ENCODE peak calls at places on chromosomes 7 and 10, in nine cellular contexts. B is mucosa of descending colon, M is sigmoid colon, I is tibial nerve, L is lower lobe of right lung, K is upper lobe of right lung, N is spleen, J is fibroblast of lung, S is heart right ventricle. E is an unnamed sample.

GRCh38 chr7:159281573-159281972 is 136.9 kb upstream of the VIPR2 start:
- DNase-seq in B (no peak), M (no peak), I (no peak), L (no peak), K (no peak), N (no peak), J (no peak), S (no peak), E (no peak)

GRCh38 chr7:106584914-106585759 is 75.8 kb downstream of the CCDC71L start:
- DNase-seq in B (no peak), M (no peak), I (no peak), L (no peak), K (no peak), N (no peak), J (no peak), S (no peak), E (no peak)

GRCh38 chr7:157712666-157713235 is 375.9 kb downstream of the DNAJB6 start:
- DNase-seq in B (no peak), M (peak; percentile 26), I (no peak), L (peak; percentile 32), K (no peak), N (peak; percentile 38), J (no peak), S (no peak), E (no peak)

GRCh38 chr7:24795407-24795767 is 38.1 kb upstream of the GSDME start:
- DNase-seq in B (no peak), M (no peak), I (no peak), L (no peak), K (no peak), N (no peak), J (no peak), S (no peak), E (no peak)

GRCh38 chr7:47638679-47639306 is 56.9 kb upstream of the TNS3 start:
- DNase-seq in B (peak; percentile 76), M (peak; percentile 94), I (peak; percentile 35), L (no peak), K (no peak), N (no peak), J (peak; percentile 79), S (no peak), E (peak; percentile 64)

GRCh38 chr7:133575726-133576125 is 322.8 kb downstream of the EXOC4 start:
- DNase-seq in B (no peak), M (no peak), I (no peak), L (no peak), K (no peak), N (no peak), J (peak; percentile 12), S (no peak), E (no peak)

GRCh38 chr10:31586708-31587107 is 267.7 kb downstream of the ZEB1 start:
- DNase-seq in B (peak; percentile 30), M (peak; percentile 70), I (no peak), L (peak; percentile 55), K (no peak), N (peak; percentile 76), J (no peak), S (peak; percentile 29), E (no peak)

GRCh38 chr7:76260171-76260703 is 42.2 kb upstream of the HSPB1 start:
- DNase-seq in B (no peak), M (no peak), I (no peak), L (no peak), K (no peak), N (no peak), J (no peak), S (no peak), E (no peak)

GRCh38 chr10:85995791-85996190 is 370.8 kb downstream of the GRID1 start:
- DNase-seq in B (peak; percentile 40), M (no peak), I (no peak), L (no peak), K (no peak), N (no peak), J (no peak), S (no peak), E (no peak)

GRCh38 chr10:117449636-117450035 is 74.4 kb upstream of the PDZD8 start:
- DNase-seq in B (peak; percentile 35), M (no peak), I (no peak), L (no peak), K (no peak), N (peak; percentile 60), J (no peak), S (no peak), E (no peak)

GRCh38 chr7:34928052-34928451 is 109.2 kb downstream of the DPY19L1 start:
- DNase-seq in B (peak; percentile 68), M (no peak), I (peak; percentile 5), L (peak; percentile 57), K (peak; percentile 78), N (no peak), J (peak; percentile 12), S (no peak), E (no peak)

GRCh38 chr10:86688398-86688921 is 20.1 kb downstream of the LDB3 start:
- DNase-seq in B (peak; percentile 62), M (peak; percentile 85), I (peak; percentile 54), L (peak; percentile 61), K (no peak), N (no peak), J (peak; percentile 77), S (peak; percentile 62), E (peak; percentile 67)

GRCh38 chr7:47256016-47256415 is 325.9 kb downstream of the TNS3 start:
- DNase-seq in B (no peak), M (no peak), I (no peak), L (peak; percentile 17), K (no peak), N (no peak), J (no peak), S (no peak), E (no peak)

GRCh38 chr10:111186385-111186784 is 109.6 kb downstream of the ADRA2A start:
- DNase-seq in B (no peak), M (no peak), I (no peak), L (no peak), K (no peak), N (no peak), J (no peak), S (no peak), E (no peak)

GRCh38 chr10:5959581-5960069 is 17.7 kb downstream of the IL15RA start:
- DNase-seq in B (no peak), M (peak; percentile 48), I (no peak), L (peak; percentile 3), K (no peak), N (no peak), J (no peak), S (no peak), E (peak; percentile 22)

GRCh38 chr10:126914561-126914960 is 9.3 kb downstream of the DOCK1 start:
- DNase-seq in B (no peak), M (no peak), I (no peak), L (no peak), K (no peak), N (no peak), J (no peak), S (no peak), E (no peak)

GRCh38 chr7:37510043-37510634 is 61.5 kb upstream of the ELMO1 start:
- DNase-seq in B (peak; percentile 14), M (no peak), I (no peak), L (no peak), K (no peak), N (no peak), J (peak; percentile 22), S (no peak), E (no peak)

GRCh38 chr10:15897282-15897681 is 37.0 kb upstream of the MINDY3 start:
- DNase-seq in B (no peak), M (no peak), I (no peak), L (no peak), K (no peak), N (no peak), J (no peak), S (no peak), E (no peak)

GRCh38 chr10:99487125-99487524 is 45.6 kb upstream of the NKX2-3 start:
- DNase-seq in B (no peak), M (no peak), I (no peak), L (no peak), K (no peak), N (no peak), J (no peak), S (no peak), E (no peak)
- H3K4me1 ChIP-seq in B (no peaks in the 10 kb centered on the region), M (no peaks in the 10 kb centered on the region), I (no peaks in the 10 kb centered on the region), L (no peaks in the 10 kb centered on the region), K (no peaks in the 10 kb centered on the region), N (peaks cover 13% of the 10 kb centered on the region), J (no peaks in the 10 kb centered on the region), S (no peaks in the 10 kb centered on the region), E (no peaks in the 10 kb centered on the region)

GRCh38 chr10:58856508-58857240 is 319.8 kb upstream of the PHYHIPL start:
- DNase-seq in B (no peak), M (no peak), I (peak; percentile 19), L (no peak), K (no peak), N (no peak), J (peak; percentile 88), S (peak; percentile 39), E (no peak)
- H3K4me3 ChIP-seq in B (no peak overlapping the region), M (no peak overlapping the region), I (no peak overlapping the region), L (no peak overlapping the region), K (no peak overlapping the region), N (no peak overlapping the region), J (no peak overlapping the region), S (no peak overlapping the region), E (no peak overlapping the region)

GRCh38 chr10:79241629-79241989 is 105.7 kb upstream of the PPIF start:
- DNase-seq in B (no peak), M (no peak), I (no peak), L (no peak), K (no peak), N (no peak), J (no peak), S (no peak), E (no peak)

GRCh38 chr10:79242620-79243152 is 104.6 kb upstream of the PPIF start:
- DNase-seq in B (peak; percentile 40), M (peak; percentile 92), I (no peak), L (peak; percentile 71), K (peak; percentile 78), N (peak; percentile 93), J (peak; percentile 78), S (peak; percentile 59), E (peak; percentile 78)

GRCh38 chr10:79243211-79244067 is 103.8 kb upstream of the PPIF start:
- DNase-seq in B (peak; percentile 53), M (peak; percentile 87), I (no peak), L (peak; percentile 64), K (peak; percentile 77), N (peak; percentile 93), J (no peak), S (peak; percentile 59), E (peak; percentile 60)

GRCh38 chr10:79244068-79244442 is 103.2 kb upstream of the PPIF start:
- DNase-seq in B (no peak), M (no peak), I (no peak), L (no peak), K (peak; percentile 57), N (no peak), J (no peak), S (no peak), E (no peak)

GRCh38 chr10:79241990-79242619 is 105.2 kb upstream of the PPIF start:
- DNase-seq in B (peak; percentile 55), M (peak; percentile 88), I (no peak), L (peak; percentile 85), K (peak; percentile 89), N (peak; percentile 93), J (peak; percentile 33), S (peak; percentile 81), E (peak; percentile 73)
- H3K4me1 ChIP-seq in B (peaks cover 21% of the 10 kb centered on the region), M (no peaks in the 10 kb centered on the region), I (peaks cover 58% of the 10 kb centered on the region), L (peaks cover 87% of the 10 kb centered on the region), K (peaks cover 87% of the 10 kb centered on the region), N (peaks cover 97% of the 10 kb centered on the region), J (peaks cover 45% of the 10 kb centered on the region), S (peaks cover 92% of the 10 kb centered on the region), E (peaks cover 42% of the 10 kb centered on the region)

DNA sequence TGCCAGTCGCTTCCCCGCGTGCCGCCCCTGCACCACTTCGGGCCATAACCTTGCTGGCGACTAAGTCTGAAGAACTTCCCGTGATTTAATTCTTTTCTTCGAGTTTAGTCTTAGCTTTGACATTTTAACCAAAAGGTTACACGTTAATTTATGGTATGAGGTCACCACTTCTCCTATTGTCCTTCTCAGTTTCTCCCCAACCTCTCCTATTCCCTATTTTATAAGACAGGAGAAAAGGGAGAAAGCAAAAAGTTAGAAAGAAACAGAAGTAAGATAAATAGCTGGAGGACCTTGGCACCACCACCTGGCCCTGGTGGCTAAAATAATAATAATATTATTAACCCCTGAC is 129.3 kb downstream of the KBTBD2 start:
- DNase-seq in B (no peak), M (no peak), I (no peak), L (no peak), K (no peak), N (no peak), J (no peak), S (no peak), E (no peak)
- H3K4me3 ChIP-seq in B (no peak overlapping the region), M (no peak overlapping the region), I (peak overlapping the region; percentile 16), L (peak overlapping the region; percentile 23), K (peak overlapping the region; percentile 10), N (peak overlapping the region; percentile 10), J (no peak overlapping the region), S (no peak overlapping the region), E (no peak overlapping the region)

E was measured in ovary.